ENCODE peak calls at places on chromosomes 16 and 17, in five cellular contexts. D, S, N, Z and C are unnamed samples.

GRCh38 chr17:4482338-4483011 is 16.2 kb upstream of the SPNS2 start:
- DNase-seq in D (no peak), S (no peak), N (no peak), Z (no peak), C (no peak)

GRCh38 chr17:61574542-61575351 is 16.3 kb downstream of the NACA2 start:
- DNase-seq in D (no peak), S (no peak), N (no peak), Z (no peak), C (no peak)

GRCh38 chr16:22161999-22162657 is at the start of gene SDR42E2:
- DNase-seq in D (peak; percentile 54), S (no peak), N (no peak), Z (no peak), C (no peak)

GRCh38 chr17:38608648-38609047 is 2.9 kb upstream of the SRCIN1 start:
- DNase-seq in D (no peak), S (peak; percentile 53), N (no peak), Z (no peak), C (no peak)

GRCh38 chr17:67679721-67680120 is 38.0 kb upstream of the NOL11 start:
- DNase-seq in D (no peak), S (no peak), N (no peak), Z (no peak), C (no peak)

GRCh38 chr16:535446-536405 is 8.2 kb downstream of the CAPN15 start:
- DNase-seq in D (no peak), S (no peak), N (no peak), Z (no peak), C (no peak)

GRCh38 chr17:18236494-18236893 is 11.1 kb downstream of the LLGL1 start:
- DNase-seq in D (no peak), S (no peak), N (no peak), Z (no peak), C (no peak)

GRCh38 chr17:41326173-41327145 is 10.9 kb upstream of the KRTAP17-1 start:
- DNase-seq in D (peak; percentile 25), S (no peak), N (no peak), Z (no peak), C (no peak)

GRCh38 chr17:78416311-78416711 is 37.9 kb downstream of the PGS1 start:
- DNase-seq in D (no peak), S (no peak), N (no peak), Z (no peak), C (no peak)

GRCh38 chr17:39209317-39210092 is 9.4 kb downstream of the RPL19 start:
- DNase-seq in D (peak; percentile 85), S (no peak), N (no peak), Z (no peak), C (no peak)

GRCh38 chr17:13776027-13776551 is 174.4 kb upstream of the HS3ST3A1 start:
- DNase-seq in D (no peak), S (no peak), N (no peak), Z (no peak), C (no peak)

GRCh38 chr16:2857451-2858244 is at the start of gene PRSS22:
- DNase-seq in D (no peak), S (no peak), N (no peak), Z (no peak), C (no peak)

GRCh38 chr17:21538615-21539014 is 153.7 kb upstream of the KCNJ18 start:
- DNase-seq in D (no peak), S (no peak), N (no peak), Z (no peak), C (no peak)

GRCh38 chr17:42333053-42333452 is 44.8 kb downstream of the STAT5A start:
- DNase-seq in D (no peak), S (no peak), N (no peak), Z (no peak), C (no peak)

GRCh38 chr16:88511911-88512310 is 58.3 kb upstream of the ZC3H18 start:
- DNase-seq in D (no peak), S (no peak), N (no peak), Z (no peak), C (no peak)
- TF ChIP-seq CTCF in D (no peak), S (no peak), N (no peak), Z (no peak), C (no peak)

GRCh38 chr16:57300387-57301125 is 16.1 kb upstream of the PLLP start:
- DNase-seq in D (peak; percentile 99), S (peak; percentile 99), N (peak; percentile 90), Z (peak; percentile 91), C (peak; percentile 99)

GRCh38 chr16:57299009-57299718 is 14.7 kb upstream of the PLLP start:
- DNase-seq in D (no peak), S (no peak), N (no peak), Z (peak; percentile 17), C (no peak)

GRCh38 chr16:57301126-57301817 is 16.8 kb upstream of the PLLP start:
- DNase-seq in D (no peak), S (no peak), N (no peak), Z (no peak), C (peak; percentile 87)

GRCh38 chr16:57297856-57298255 is 13.4 kb upstream of the PLLP start:
- DNase-seq in D (peak; percentile 54), S (no peak), N (no peak), Z (no peak), C (no peak)

DNA sequence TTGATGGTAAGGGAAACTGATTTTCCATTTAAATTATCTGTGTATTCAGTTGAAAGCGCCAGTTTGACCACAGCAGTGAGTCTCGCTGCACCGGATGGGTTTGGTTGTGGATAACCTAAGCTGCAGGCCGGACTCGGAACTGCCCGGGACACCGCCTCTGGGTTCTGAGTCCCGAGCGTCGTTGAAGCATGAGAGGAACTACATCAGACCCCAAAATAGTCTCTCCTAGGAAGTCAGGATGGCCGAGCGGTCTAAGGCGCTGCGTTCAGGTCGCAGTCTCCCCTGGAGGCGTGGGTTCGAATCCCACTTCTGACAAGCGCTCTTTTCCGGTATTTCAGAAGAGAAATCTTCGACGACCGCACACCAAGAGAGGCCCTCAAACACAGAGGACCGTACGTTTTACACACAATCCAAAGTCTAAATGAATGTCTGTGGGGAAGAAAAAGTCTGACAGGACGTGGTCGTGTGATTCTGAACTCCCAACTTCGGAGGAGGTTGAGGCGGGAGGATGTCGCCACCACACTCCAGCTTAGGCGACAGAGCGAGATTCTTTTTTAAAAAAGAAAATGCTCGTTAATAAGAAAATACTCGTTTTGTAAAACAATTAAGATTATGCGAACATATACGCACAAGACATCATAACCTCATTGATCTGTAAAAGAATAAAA is 15.4 kb upstream of the PLLP start:
- DNase-seq in D (peak; percentile 81), S (peak; percentile 83), N (peak; percentile 86), Z (peak; percentile 80), C (peak; percentile 85)
- TF ChIP-seq CTCF in D (no peak), S (no peak), N (no peak), Z (no peak), C (peak; percentile 67)

GRCh38 chr17:55845385-55845784 is 94.5 kb downstream of the PCTP start:
- DNase-seq in D (peak; percentile 14), S (peak; percentile 62), N (no peak), Z (no peak), C (no peak)
- TF ChIP-seq CTCF in D (no peak), S (peak; percentile 34), N (peak; percentile 73), Z (peak; percentile 69), C (peak; percentile 84)

GRCh38 chr17:81702934-81703746 is at the start of gene MRPL12:
- DNase-seq in D (peak; percentile 89), S (peak; percentile 97), N (peak; percentile 33), Z (peak; percentile 49), C (no peak)

GRCh38 chr17:81697261-81698044 is 5.7 kb upstream of the MRPL12 start:
- DNase-seq in D (no peak), S (no peak), N (no peak), Z (no peak), C (no peak)

GRCh38 chr17:81703747-81704654 is 834 bp downstream of the MRPL12 start:
- DNase-seq in D (peak; percentile 11), S (no peak), N (no peak), Z (no peak), C (no peak)

GRCh38 chr17:81700353-81701287 is 2.5 kb upstream of the MRPL12 start:
- DNase-seq in D (no peak), S (no peak), N (no peak), Z (no peak), C (no peak)

DNA sequence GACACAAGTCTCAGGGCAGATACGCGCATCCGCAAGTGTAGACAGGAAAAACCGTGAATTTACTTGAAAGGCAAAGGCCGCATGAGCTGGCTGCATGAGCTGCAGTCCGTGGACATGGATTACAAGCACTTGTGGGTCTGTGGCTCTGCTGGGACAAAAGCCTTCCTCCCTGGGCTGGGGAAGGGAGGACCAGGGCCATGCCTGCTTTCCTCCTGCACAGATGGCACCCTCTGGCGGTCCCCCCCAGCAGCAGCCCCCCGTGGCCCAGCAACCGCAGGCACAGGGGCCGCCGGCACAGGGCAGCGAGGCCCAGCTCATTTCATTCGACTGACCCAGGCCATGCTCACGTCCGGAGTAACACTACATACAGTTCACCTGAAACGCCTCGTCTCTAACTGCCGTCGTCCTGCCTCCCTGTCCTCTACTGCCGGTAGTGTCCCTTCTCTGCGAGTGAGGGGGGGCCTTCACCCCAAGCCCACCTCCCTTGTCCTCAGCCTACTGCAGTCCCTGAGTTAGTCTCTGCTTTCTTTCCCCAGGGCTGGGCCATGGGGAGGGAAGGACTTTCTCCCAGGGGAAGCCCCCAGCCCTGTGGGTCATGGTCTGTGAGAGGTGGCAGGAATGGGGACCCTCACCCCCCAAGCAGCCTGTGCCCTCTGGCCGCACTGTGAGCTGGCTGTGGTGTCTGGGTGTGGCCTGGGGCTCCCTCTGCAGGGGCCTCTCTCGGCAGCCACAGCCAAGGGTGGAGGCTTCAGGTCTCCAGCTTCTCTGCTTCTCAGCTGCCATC is 1.7 kb upstream of the MRPL12 start:
- DNase-seq in D (no peak), S (no peak), N (no peak), Z (no peak), C (no peak)
- TF ChIP-seq CTCF in D (no peak), S (no peak), N (no peak), Z (peak; percentile 8), C (peak; percentile 18)

GRCh38 chr16:88595921-88596320 is 25.7 kb downstream of the ZC3H18 start:
- DNase-seq in D (no peak), S (no peak), N (no peak), Z (no peak), C (no peak)

GRCh38 chr16:88595101-88595500 is 24.9 kb downstream of the ZC3H18 start:
- DNase-seq in D (no peak), S (no peak), N (no peak), Z (no peak), C (no peak)

GRCh38 chr16:88593489-88593888 is 23.3 kb downstream of the ZC3H18 start:
- DNase-seq in D (no peak), S (no peak), N (no peak), Z (no peak), C (no peak)

GRCh38 chr16:88593064-88593463 is 22.9 kb downstream of the ZC3H18 start:
- DNase-seq in D (no peak), S (no peak), N (no peak), Z (no peak), C (no peak)

GRCh38 chr16:88593910-88594309 is 23.7 kb downstream of the ZC3H18 start:
- DNase-seq in D (no peak), S (no peak), N (no peak), Z (no peak), C (no peak)
- TF ChIP-seq CTCF in D (no peak), S (no peak), N (no peak), Z (no peak), C (no peak)

GRCh38 chr17:7213895-7214299 is 5.7 kb downstream of the DLG4 start:
- DNase-seq in D (no peak), S (peak; percentile 81), N (no peak), Z (no peak), C (no peak)
- TF ChIP-seq CTCF in D (peak; percentile 62), S (peak; percentile 21), N (peak; percentile 34), Z (peak; percentile 45), C (peak; percentile 72)